ENCODE peak calls at places on chromosomes 11 and 22, in ten cellular contexts. R is ovary; I is body of pancreas; N is A549; B is CD4-positive, CD25-positive, alpha-beta regulatory T cell; A is H9; L is CD8-positive, alpha-beta T cell; H is stomach; E is small intestine; K is IMR-90. G is an unnamed sample. For H3K4me1, the result is how much of the 10 kb centered on the place peaks cover.

GRCh38 chr11:58070585-58070984 is 39.8 kb downstream of the OR6Q1 start:
- DNase-seq in R (no peak), I (no peak), N (no peak), B (no peak), A (no peak), L (no peak), H (no peak), E (no peak), K (no peak), G (no peak)

GRCh38 chr22:49848690-49849160 is 4.9 kb upstream of the ZBED4 start:
- DNase-seq in R (no peak), I (no peak), N (no peak), B (no peak), A (no peak), L (no peak), H (no peak), E (no peak), K (no peak), G (no peak)

GRCh38 chr11:35166369-35167360 is 27.7 kb downstream of the CD44 start:
- DNase-seq in R (no peak), I (no peak), N (peak), B (peak), A (no peak), L (no peak), H (no peak), E (no peak), K (peak), G (no peak)

GRCh38 chr11:116217006-116217405 is 555.8 kb downstream of the BUD13 start:
- DNase-seq in R (no peak), I (peak), N (peak), B (peak), A (no peak), L (no peak), H (no peak), E (peak), K (peak), G (peak)

GRCh38 chr11:104899226-104899625 is 966 bp upstream of the CASP12 start:
- DNase-seq in R (no peak), I (no peak), N (no peak), B (no peak), A (no peak), L (no peak), H (no peak), E (no peak), K (no peak), G (no peak)

GRCh38 chr22:31532060-31532459 is 35.7 kb downstream of the SFI1 start:
- DNase-seq in R (no peak), I (no peak), N (no peak), B (no peak), A (no peak), L (no peak), H (no peak), E (no peak), K (peak), G (no peak)

GRCh38 chr11:100010393-100010792 is 676.7 kb upstream of the ARHGAP42 start:
- DNase-seq in R (no peak), I (no peak), N (no peak), B (no peak), A (peak), L (no peak), H (no peak), E (no peak), K (no peak), G (no peak)

GRCh38 chr11:13837286-13837685 is 125.2 kb upstream of the SPON1 start:
- DNase-seq in R (no peak), I (no peak), N (no peak), B (no peak), A (no peak), L (no peak), H (no peak), E (no peak), K (peak), G (no peak)

GRCh38 chr11:79400717-79401330 is 40.0 kb downstream of the TENM4 start:
- DNase-seq in R (no peak), I (peak), N (peak), B (no peak), A (peak), L (no peak), H (peak), E (peak), K (peak), G (peak)

GRCh38 chr11:111387318-111387863 is 8.3 kb upstream of the POU2AF1 start:
- DNase-seq in R (no peak), I (peak), N (no peak), B (no peak), A (no peak), L (no peak), H (peak), E (peak), K (no peak), G (peak)

GRCh38 chr11:75508051-75508561 is 17.6 kb downstream of the GDPD5 start:
- DNase-seq in R (no peak), I (no peak), N (no peak), B (peak), A (no peak), L (peak), H (no peak), E (no peak), K (no peak), G (no peak)
- H3K4me1 ChIP-seq in R (under half), I (under half), N (under half), B (under half), A (under half), L (under half), H (under half), E (under half), K (under half), G (under half)

GRCh38 chr11:8914661-8915018 is 3.7 kb downstream of the AKIP1 start:
- DNase-seq in R (no peak), I (no peak), N (no peak), B (no peak), A (no peak), L (no peak), H (no peak), E (no peak), K (no peak), G (no peak)
- H3K27ac ChIP-seq in R (peak), I (no peak), N (no peak), B (peak), A (no peak), L (peak), H (no peak), E (peak), K (peak), G (peak)

DNA sequence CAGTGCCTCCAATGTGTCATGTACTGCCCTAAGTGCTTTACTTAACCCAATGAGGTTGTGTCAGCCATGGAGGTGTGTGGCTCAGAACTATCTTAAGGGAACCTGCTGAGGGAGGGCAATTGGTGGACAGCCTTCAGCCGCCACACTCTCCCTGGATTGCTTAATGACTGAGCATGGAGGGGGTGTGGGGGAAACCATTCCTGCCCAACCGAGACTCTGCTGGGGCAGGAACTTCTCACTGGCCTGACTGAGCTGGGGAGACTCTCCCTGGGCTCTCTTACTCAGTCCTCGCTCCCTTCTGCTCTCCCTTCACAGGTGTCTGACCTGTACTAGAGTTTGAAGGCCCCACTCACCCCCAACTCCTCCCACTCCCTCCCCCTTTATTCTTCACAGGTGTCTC is 114.8 kb downstream of the CCDC81 start:
- DNase-seq in R (no peak), I (no peak), N (no peak), B (no peak), A (no peak), L (no peak), H (no peak), E (no peak), K (no peak), G (no peak)
- H3K4me1 ChIP-seq in R (under half), I (under half), N (under half), B (under half), A (under half), L (under half), H (under half), E (under half), K (under half), G (under half)

GRCh38 chr11:31652528-31652927 is 143.0 kb downstream of the ELP4 start:
- DNase-seq in R (no peak), I (no peak), N (no peak), B (no peak), A (no peak), L (no peak), H (no peak), E (no peak), K (no peak), G (no peak)

GRCh38 chr11:31651822-31652221 is 142.3 kb downstream of the ELP4 start:
- DNase-seq in R (no peak), I (no peak), N (no peak), B (no peak), A (no peak), L (no peak), H (no peak), E (no peak), K (no peak), G (no peak)

GRCh38 chr11:31657091-31657490 is 147.5 kb downstream of the ELP4 start:
- DNase-seq in R (no peak), I (no peak), N (no peak), B (no peak), A (no peak), L (no peak), H (no peak), E (no peak), K (no peak), G (no peak)

GRCh38 chr11:31656051-31656450 is 146.5 kb downstream of the ELP4 start:
- DNase-seq in R (no peak), I (no peak), N (peak), B (no peak), A (no peak), L (no peak), H (no peak), E (no peak), K (peak), G (no peak)

GRCh38 chr11:31655483-31655882 is 145.9 kb downstream of the ELP4 start:
- DNase-seq in R (no peak), I (no peak), N (peak), B (no peak), A (no peak), L (no peak), H (no peak), E (no peak), K (peak), G (no peak)
- H3K27ac ChIP-seq in R (no peak), I (no peak), N (peak), B (no peak), A (no peak), L (no peak), H (no peak), E (no peak), K (no peak), G (no peak)